ENCODE peak calls at places on chromosomes 13 and 19, in eight cellular contexts. One of them, this sample, is unnamed.

GRCh38 chr19:46022061-46022430 is 807 bp downstream of the PGLYRP1 start:
- DNase-seq in lower leg skin: peak; percentile 79
- DNase-seq in Peyer's patch: no peak
- DNase-seq in bronchial epithelial cell: no peak
- DNase-seq in mammary epithelial cell: no peak
- DNase-seq in ovary: no peak
- DNase-seq in CD8-positive, alpha-beta T cell: no peak
- DNase-seq in omental fat pad: no peak
- DNase-seq in this sample: no peak

GRCh38 chr19:7210359-7210758 is 83.9 kb downstream of the INSR start:
- DNase-seq in bronchial epithelial cell: no peak
- DNase-seq in omental fat pad: no peak
- DNase-seq in lower leg skin: no peak
- DNase-seq in mammary epithelial cell: no peak
- DNase-seq in ovary: no peak
- DNase-seq in Peyer's patch: no peak
- DNase-seq in CD8-positive, alpha-beta T cell: no peak
- DNase-seq in this sample: no peak

GRCh38 chr13:39900106-39900750 is 244.8 kb downstream of the COG6 start:
- DNase-seq in Peyer's patch: no peak
- DNase-seq in CD8-positive, alpha-beta T cell: no peak
- DNase-seq in bronchial epithelial cell: no peak
- DNase-seq in mammary epithelial cell: no peak
- DNase-seq in omental fat pad: no peak
- DNase-seq in ovary: no peak
- DNase-seq in lower leg skin: no peak
- DNase-seq in this sample: no peak

GRCh38 chr13:41577437-41577836 is 120.1 kb downstream of the RGCC start:
- DNase-seq in ovary: no peak
- DNase-seq in mammary epithelial cell: no peak
- DNase-seq in CD8-positive, alpha-beta T cell: no peak
- DNase-seq in Peyer's patch: no peak
- DNase-seq in lower leg skin: peak; percentile 90
- DNase-seq in omental fat pad: no peak
- DNase-seq in bronchial epithelial cell: no peak
- DNase-seq in this sample: no peak

GRCh38 chr19:11261902-11262839 is at the start of gene DOCK6:
- DNase-seq in Peyer's patch: peak; percentile 22
- DNase-seq in lower leg skin: no peak
- DNase-seq in ovary: peak; percentile 59
- DNase-seq in omental fat pad: no peak
- DNase-seq in mammary epithelial cell: no peak
- DNase-seq in bronchial epithelial cell: no peak
- DNase-seq in CD8-positive, alpha-beta T cell: no peak
- DNase-seq in this sample: no peak

GRCh38 chr13:20703785-20704458 is 423 bp downstream of the IL17D start:
- DNase-seq in lower leg skin: peak; percentile 92
- DNase-seq in mammary epithelial cell: peak; percentile 82
- DNase-seq in CD8-positive, alpha-beta T cell: peak; percentile 56
- DNase-seq in Peyer's patch: peak; percentile 61
- DNase-seq in ovary: peak; percentile 77
- DNase-seq in bronchial epithelial cell: peak; percentile 59
- DNase-seq in omental fat pad: no peak
- DNase-seq in this sample: peak; percentile 74

GRCh38 chr13:36819811-36820140 is 754 bp downstream of the RFXAP start:
- DNase-seq in Peyer's patch: no peak
- DNase-seq in omental fat pad: no peak
- DNase-seq in mammary epithelial cell: peak; percentile 20
- DNase-seq in ovary: no peak
- DNase-seq in lower leg skin: no peak
- DNase-seq in CD8-positive, alpha-beta T cell: peak; percentile 13
- DNase-seq in bronchial epithelial cell: no peak
- DNase-seq in this sample: no peak

GRCh38 chr13:34618654-34619053 is 323.4 kb upstream of the NBEA start:
- DNase-seq in mammary epithelial cell: no peak
- DNase-seq in Peyer's patch: no peak
- DNase-seq in lower leg skin: no peak
- DNase-seq in bronchial epithelial cell: no peak
- DNase-seq in omental fat pad: no peak
- DNase-seq in CD8-positive, alpha-beta T cell: no peak
- DNase-seq in ovary: no peak
- DNase-seq in this sample: no peak

GRCh38 chr19:34851277-34851804 is 75.4 kb upstream of the ZNF30 start:
- DNase-seq in ovary: no peak
- DNase-seq in CD8-positive, alpha-beta T cell: no peak
- DNase-seq in lower leg skin: no peak
- DNase-seq in Peyer's patch: no peak
- DNase-seq in mammary epithelial cell: peak; percentile 4
- DNase-seq in omental fat pad: no peak
- DNase-seq in bronchial epithelial cell: no peak
- DNase-seq in this sample: no peak

GRCh38 chr13:49082653-49083536 is 107.2 kb downstream of the FNDC3A start:
- DNase-seq in mammary epithelial cell: peak; percentile 95
- DNase-seq in CD8-positive, alpha-beta T cell: no peak
- DNase-seq in ovary: no peak
- DNase-seq in omental fat pad: no peak
- DNase-seq in lower leg skin: no peak
- DNase-seq in bronchial epithelial cell: peak; percentile 98
- DNase-seq in Peyer's patch: no peak
- DNase-seq in this sample: no peak

GRCh38 chr13:76861859-76862258 is 24.3 kb downstream of the KCTD12 start:
- DNase-seq in Peyer's patch: no peak
- DNase-seq in bronchial epithelial cell: no peak
- DNase-seq in CD8-positive, alpha-beta T cell: no peak
- DNase-seq in mammary epithelial cell: no peak
- DNase-seq in omental fat pad: no peak
- DNase-seq in lower leg skin: no peak
- DNase-seq in ovary: no peak
- DNase-seq in this sample: no peak

GRCh38 chr19:38731654-38732301 is 12.5 kb downstream of the CAPN12 start:
- DNase-seq in CD8-positive, alpha-beta T cell: no peak
- DNase-seq in ovary: no peak
- DNase-seq in mammary epithelial cell: no peak
- DNase-seq in bronchial epithelial cell: no peak
- DNase-seq in omental fat pad: no peak
- DNase-seq in Peyer's patch: no peak
- DNase-seq in lower leg skin: no peak
- DNase-seq in this sample: no peak

GRCh38 chr19:19749332-19750130 is 16.6 kb upstream of the ZNF14 start:
- DNase-seq in Peyer's patch: no peak
- DNase-seq in mammary epithelial cell: no peak
- DNase-seq in ovary: no peak
- DNase-seq in CD8-positive, alpha-beta T cell: no peak
- DNase-seq in bronchial epithelial cell: no peak
- DNase-seq in omental fat pad: no peak
- DNase-seq in lower leg skin: no peak
- DNase-seq in this sample: no peak

GRCh38 chr13:26707122-26708006 is 53.2 kb downstream of the GPR12 start:
- DNase-seq in lower leg skin: no peak
- DNase-seq in CD8-positive, alpha-beta T cell: no peak
- DNase-seq in mammary epithelial cell: peak; percentile 44
- DNase-seq in omental fat pad: no peak
- DNase-seq in ovary: no peak
- DNase-seq in bronchial epithelial cell: peak; percentile 49
- DNase-seq in Peyer's patch: no peak
- DNase-seq in this sample: no peak

GRCh38 chr19:32407004-32407992 is 1.7 kb downstream of the DPY19L3 start:
- DNase-seq in CD8-positive, alpha-beta T cell: no peak
- DNase-seq in mammary epithelial cell: no peak
- DNase-seq in bronchial epithelial cell: peak; percentile 73
- DNase-seq in omental fat pad: peak; percentile 79
- DNase-seq in lower leg skin: peak; percentile 90
- DNase-seq in Peyer's patch: no peak
- DNase-seq in ovary: peak; percentile 54
- DNase-seq in this sample: no peak

GRCh38 chr13:36919833-36920611 is at the start of gene SMAD9:
- DNase-seq in bronchial epithelial cell: peak; percentile 29
- DNase-seq in ovary: peak; percentile 92
- DNase-seq in Peyer's patch: no peak
- DNase-seq in mammary epithelial cell: peak; percentile 30
- DNase-seq in omental fat pad: peak; percentile 75
- DNase-seq in CD8-positive, alpha-beta T cell: no peak
- DNase-seq in lower leg skin: peak; percentile 90
- DNase-seq in this sample: peak; percentile 80

GRCh38 chr13:87798536-87798935 is 127.4 kb downstream of the SLITRK5 start:
- DNase-seq in ovary: no peak
- DNase-seq in lower leg skin: no peak
- DNase-seq in mammary epithelial cell: no peak
- DNase-seq in Peyer's patch: no peak
- DNase-seq in omental fat pad: no peak
- DNase-seq in bronchial epithelial cell: no peak
- DNase-seq in CD8-positive, alpha-beta T cell: no peak
- DNase-seq in this sample: no peak

GRCh38 chr19:37867831-37868230 is 38.6 kb downstream of the WDR87 start:
- DNase-seq in omental fat pad: no peak
- DNase-seq in Peyer's patch: no peak
- DNase-seq in mammary epithelial cell: peak; percentile 73
- DNase-seq in lower leg skin: no peak
- DNase-seq in ovary: no peak
- DNase-seq in bronchial epithelial cell: peak; percentile 86
- DNase-seq in CD8-positive, alpha-beta T cell: no peak
- DNase-seq in this sample: no peak

GRCh38 chr19:15776264-15776663 is 11.2 kb upstream of the OR10H5 start:
- DNase-seq in ovary: no peak
- DNase-seq in omental fat pad: no peak
- DNase-seq in CD8-positive, alpha-beta T cell: no peak
- DNase-seq in bronchial epithelial cell: no peak
- DNase-seq in mammary epithelial cell: no peak
- DNase-seq in Peyer's patch: no peak
- DNase-seq in lower leg skin: peak; percentile 66
- DNase-seq in this sample: no peak

GRCh38 chr13:36709136-36709895 is 35.5 kb downstream of the SERTM1 start:
- DNase-seq in mammary epithelial cell: no peak
- DNase-seq in ovary: no peak
- DNase-seq in Peyer's patch: no peak
- DNase-seq in bronchial epithelial cell: no peak
- DNase-seq in CD8-positive, alpha-beta T cell: no peak
- DNase-seq in lower leg skin: no peak
- DNase-seq in omental fat pad: no peak
- DNase-seq in this sample: no peak

GRCh38 chr13:27424246-27425150 is at the start of gene GTF3A:
- DNase-seq in ovary: peak; percentile 87
- DNase-seq in lower leg skin: peak; percentile 95
- DNase-seq in Peyer's patch: peak; percentile 78
- DNase-seq in mammary epithelial cell: peak; percentile 83
- DNase-seq in CD8-positive, alpha-beta T cell: peak; percentile 81
- DNase-seq in bronchial epithelial cell: peak; percentile 64
- DNase-seq in omental fat pad: peak; percentile 51
- DNase-seq in this sample: peak; percentile 82

GRCh38 chr19:16262618-16263017 is 62.0 kb upstream of the KLF2 start:
- DNase-seq in lower leg skin: no peak
- DNase-seq in bronchial epithelial cell: no peak
- DNase-seq in mammary epithelial cell: no peak
- DNase-seq in omental fat pad: no peak
- DNase-seq in ovary: no peak
- DNase-seq in CD8-positive, alpha-beta T cell: no peak
- DNase-seq in Peyer's patch: no peak
- DNase-seq in this sample: no peak

GRCh38 chr13:84649853-84650252 is 767.6 kb upstream of the SLITRK1 start:
- DNase-seq in mammary epithelial cell: peak; percentile 42
- DNase-seq in lower leg skin: no peak
- DNase-seq in bronchial epithelial cell: peak; percentile 70
- DNase-seq in CD8-positive, alpha-beta T cell: no peak
- DNase-seq in Peyer's patch: no peak
- DNase-seq in omental fat pad: no peak
- DNase-seq in ovary: no peak
- DNase-seq in this sample: no peak

DNA sequence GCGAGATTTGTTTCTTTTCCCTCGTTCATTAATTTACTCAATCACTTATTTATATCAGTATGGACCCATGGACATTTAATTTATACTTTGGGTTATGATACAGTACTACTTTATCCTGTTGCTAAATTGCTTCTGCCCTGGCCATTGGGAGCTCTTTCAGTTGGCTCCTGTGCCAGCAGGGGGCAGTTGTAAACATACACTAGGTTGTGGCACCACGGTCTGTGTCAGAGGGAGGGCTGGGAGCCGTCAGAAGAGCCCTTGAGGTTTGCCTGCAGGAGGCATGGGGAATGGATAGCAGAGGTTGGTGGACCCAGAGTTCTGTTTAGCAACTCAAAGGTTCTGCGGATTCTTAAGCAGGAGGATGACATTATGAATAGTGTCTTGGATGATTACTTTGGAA is 94.3 kb downstream of the ERCC5 start:
- DNase-seq in mammary epithelial cell: no peak
- DNase-seq in bronchial epithelial cell: no peak
- DNase-seq in omental fat pad: no peak
- DNase-seq in CD8-positive, alpha-beta T cell: no peak
- DNase-seq in lower leg skin: no peak
- DNase-seq in ovary: no peak
- DNase-seq in Peyer's patch: no peak
- DNase-seq in this sample: no peak
- TF ChIP-seq CTCF in mammary epithelial cell: no peak
- TF ChIP-seq CTCF in bronchial epithelial cell: no peak
- TF ChIP-seq CTCF in omental fat pad: no peak
- TF ChIP-seq CTCF in CD8-positive, alpha-beta T cell: no peak
- TF ChIP-seq CTCF in lower leg skin: no peak
- TF ChIP-seq CTCF in ovary: no peak
- TF ChIP-seq CTCF in Peyer's patch: no peak
- TF ChIP-seq CTCF in this sample: no peak

GRCh38 chr19:18425515-18426415 is 6.6 kb downstream of the SSBP4 start:
- DNase-seq in Peyer's patch: no peak
- DNase-seq in omental fat pad: no peak
- DNase-seq in mammary epithelial cell: no peak
- DNase-seq in CD8-positive, alpha-beta T cell: no peak
- DNase-seq in lower leg skin: no peak
- DNase-seq in bronchial epithelial cell: no peak
- DNase-seq in ovary: peak; percentile 68
- DNase-seq in this sample: no peak
- TF ChIP-seq CTCF in Peyer's patch: no peak
- TF ChIP-seq CTCF in omental fat pad: no peak
- TF ChIP-seq CTCF in mammary epithelial cell: peak; percentile 7
- TF ChIP-seq CTCF in CD8-positive, alpha-beta T cell: no peak
- TF ChIP-seq CTCF in lower leg skin: no peak
- TF ChIP-seq CTCF in bronchial epithelial cell: peak; percentile 1
- TF ChIP-seq CTCF in ovary: no peak
- TF ChIP-seq CTCF in this sample: no peak

GRCh38 chr13:113397606-113398425 is 33.9 kb upstream of the GRTP1 start:
- DNase-seq in bronchial epithelial cell: no peak
- DNase-seq in CD8-positive, alpha-beta T cell: no peak
- DNase-seq in mammary epithelial cell: no peak
- DNase-seq in ovary: no peak
- DNase-seq in lower leg skin: peak; percentile 82
- DNase-seq in omental fat pad: no peak
- DNase-seq in Peyer's patch: no peak
- DNase-seq in this sample: peak; percentile 20
- TF ChIP-seq CTCF in bronchial epithelial cell: no peak
- TF ChIP-seq CTCF in CD8-positive, alpha-beta T cell: no peak
- TF ChIP-seq CTCF in mammary epithelial cell: no peak
- TF ChIP-seq CTCF in ovary: no peak
- TF ChIP-seq CTCF in lower leg skin: no peak
- TF ChIP-seq CTCF in omental fat pad: no peak
- TF ChIP-seq CTCF in Peyer's patch: no peak
- TF ChIP-seq CTCF in this sample: no peak

DNA sequence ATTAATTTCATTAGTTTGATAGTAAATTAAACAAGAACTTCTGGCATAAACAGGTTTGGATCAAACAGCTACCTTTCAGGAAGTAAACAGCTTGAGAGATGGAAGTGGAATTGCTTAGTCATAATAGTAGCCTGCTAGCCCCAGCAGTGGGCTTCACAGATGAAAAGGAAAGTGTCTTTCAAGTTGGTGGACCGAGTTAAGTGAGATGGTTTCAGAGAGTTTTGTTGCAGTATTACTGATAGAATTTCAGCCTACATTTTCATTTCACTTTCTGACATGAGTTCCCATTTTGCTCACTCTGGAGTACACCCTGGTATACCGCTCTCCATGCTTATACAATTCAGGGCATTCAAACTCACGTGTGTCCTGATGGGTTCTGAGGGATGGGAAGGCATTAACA is 2.0 kb upstream of the PTOV1 start:
- DNase-seq in bronchial epithelial cell: no peak
- DNase-seq in mammary epithelial cell: no peak
- DNase-seq in lower leg skin: no peak
- DNase-seq in CD8-positive, alpha-beta T cell: no peak
- DNase-seq in ovary: no peak
- DNase-seq in Peyer's patch: no peak
- DNase-seq in omental fat pad: no peak
- DNase-seq in this sample: no peak
- TF ChIP-seq CTCF in bronchial epithelial cell: no peak
- TF ChIP-seq CTCF in mammary epithelial cell: no peak
- TF ChIP-seq CTCF in lower leg skin: no peak
- TF ChIP-seq CTCF in CD8-positive, alpha-beta T cell: no peak
- TF ChIP-seq CTCF in ovary: no peak
- TF ChIP-seq CTCF in Peyer's patch: no peak
- TF ChIP-seq CTCF in omental fat pad: no peak
- TF ChIP-seq CTCF in this sample: no peak

This sample was measured in mesothelial cell of epicardium.